ENCODE peak calls at places on chromosomes 1 and 21, in seven cellular contexts. N is fibroblast of mammary gland, T is prostate gland, K is A673, H is ovary, I is psoas muscle, J is GM12878. L is an unnamed sample.

GRCh38 chr1:13783551-13783950 is 83.6 kb downstream of the PRDM2 start:
- DNase-seq in K (peak), I (no peak), J (no peak), T (no peak), H (no peak), N (peak), L (no peak)

GRCh38 chr1:43585596-43585995 is 54.9 kb downstream of the PTPRF start:
- DNase-seq in K (no peak), N (no peak), H (no peak), J (no peak), I (no peak), T (no peak), L (no peak)

GRCh38 chr1:227748496-227749182 is 13.4 kb downstream of the SNAP47 start:
- DNase-seq in T (no peak), I (no peak), J (no peak), N (peak), H (peak), K (no peak), L (no peak)

GRCh38 chr21:33940846-33941245 is 25.2 kb upstream of the ATP5PO start:
- DNase-seq in N (peak), K (no peak), J (no peak), I (no peak), T (no peak), H (no peak), L (no peak)

GRCh38 chr1:225689882-225690459 is 37.0 kb upstream of the ENAH start:
- DNase-seq in I (no peak), K (no peak), J (no peak), H (no peak), T (no peak), N (peak), L (no peak)

GRCh38 chr1:159008744-159009188 is 941 bp upstream of the IFI16 start:
- DNase-seq in N (peak), J (peak), H (no peak), T (no peak), K (no peak), I (no peak), L (no peak)

GRCh38 chr1:58649555-58649954 is 50.3 kb downstream of the MYSM1 start:
- DNase-seq in J (no peak), H (peak), K (peak), T (no peak), N (no peak), I (no peak), L (no peak)

GRCh38 chr1:205283270-205284147 is 38.0 kb downstream of the NUAK2 start:
- DNase-seq in H (no peak), I (no peak), K (no peak), T (no peak), J (no peak), N (no peak), L (no peak)

GRCh38 chr1:239947789-239948188 is 143.9 kb upstream of the FMN2 start:
- DNase-seq in N (peak), H (no peak), J (no peak), I (no peak), T (no peak), K (no peak), L (no peak)

DNA sequence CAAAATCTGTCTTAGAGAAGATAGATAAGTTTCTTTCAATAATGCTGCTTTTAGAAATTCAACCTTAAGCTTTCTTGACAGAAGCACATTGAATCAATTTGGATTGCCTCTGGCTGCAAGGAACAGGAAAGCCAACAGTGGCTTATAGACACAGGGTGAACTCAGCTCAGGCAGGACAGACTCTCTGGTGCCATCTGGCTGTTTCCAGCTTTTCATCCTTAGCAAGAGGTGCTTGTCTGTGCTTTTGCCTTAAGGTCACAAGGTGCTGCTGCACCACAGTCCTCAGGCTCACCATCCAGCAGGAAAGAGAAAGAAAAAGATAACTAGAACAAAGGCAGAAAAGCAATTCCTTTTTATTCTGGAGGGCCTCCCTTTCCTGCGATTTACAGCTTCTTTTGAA is 93.7 kb upstream of the ETS2 start:
- DNase-seq in K (peak), J (no peak), H (no peak), T (peak), N (peak), I (no peak), L (peak)
- TF ChIP-seq CTCF in K (peak), J (peak), H (no peak), T (peak), N (peak), I (peak), L (peak)

GRCh38 chr21:44583800-44584147 is 3.4 kb upstream of the KRTAP10-5 start:
- DNase-seq in J (no peak), H (no peak), I (no peak), N (no peak), T (no peak), K (no peak), L (no peak)
- TF ChIP-seq CTCF in J (no peak), H (no peak), I (no peak), N (no peak), T (no peak), K (no peak), L (no peak)

GRCh38 chr1:6393400-6394187 is at the start of gene ACOT7:
- DNase-seq in T (peak), H (peak), K (peak), J (peak), N (peak), I (peak), L (peak)
- TF ChIP-seq CTCF in T (peak), H (no peak), K (peak), J (no peak), N (peak), I (no peak), L (peak)

GRCh38 chr21:45640888-45641479 is 2.5 kb upstream of the PCBP3 start:
- DNase-seq in N (peak), H (peak), I (no peak), J (peak), T (no peak), K (peak), L (no peak)
- TF ChIP-seq CTCF in N (peak), H (no peak), I (no peak), J (peak), T (no peak), K (no peak), L (peak)

DNA sequence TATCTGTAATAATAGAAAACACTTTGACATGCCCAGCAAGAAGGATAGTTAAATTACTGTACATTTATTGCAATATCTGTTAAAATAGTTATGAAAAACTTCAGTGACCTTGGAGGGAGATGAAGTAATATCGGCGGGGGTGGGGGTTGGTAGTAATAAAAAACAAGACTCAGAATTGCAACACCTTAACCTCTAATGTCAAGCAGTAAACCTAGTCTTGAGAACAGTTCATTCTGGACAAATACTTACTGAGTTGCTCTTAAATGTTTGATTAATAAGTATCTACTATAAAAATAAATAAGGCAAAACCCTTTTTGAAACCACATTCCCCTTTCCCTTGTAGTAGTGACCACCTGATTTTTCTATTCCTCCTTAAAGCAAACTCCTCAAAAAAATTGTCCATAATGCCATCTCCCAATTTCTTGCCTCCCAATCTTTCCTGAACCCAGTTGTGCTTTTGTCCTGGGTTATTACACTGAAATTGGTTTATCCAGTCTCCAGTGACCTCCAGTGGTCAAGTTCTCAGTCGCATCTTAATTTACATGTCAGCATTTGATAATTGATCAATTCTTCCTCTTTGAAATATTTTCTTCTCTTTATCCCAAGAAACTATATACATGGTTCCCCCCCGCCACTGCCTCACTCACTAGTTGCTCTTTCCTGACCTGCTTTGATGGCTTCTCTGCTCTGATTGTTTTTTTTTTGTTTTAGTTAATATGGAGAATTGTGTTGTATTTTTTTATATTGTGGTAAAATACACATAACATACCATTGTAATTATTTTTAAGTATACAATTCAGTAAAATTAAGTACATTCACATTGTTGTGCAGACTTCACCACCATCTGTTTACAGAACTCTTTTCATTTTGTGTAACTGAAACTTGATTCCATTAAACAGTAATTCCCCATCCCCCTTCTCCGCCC is 36.8 kb downstream of the RAP1A start:
- DNase-seq in K (peak), T (peak), I (no peak), N (peak), H (no peak), J (no peak), L (peak)
- TF ChIP-seq CTCF in K (peak), T (peak), I (peak), N (peak), H (no peak), J (peak), L (peak)

GRCh38 chr1:37150986-37151385 is 116.7 kb upstream of the GRIK3 start:
- DNase-seq in K (no peak), N (no peak), J (no peak), I (no peak), H (no peak), T (no peak), L (no peak)

GRCh38 chr1:37151789-37152188 is 117.5 kb upstream of the GRIK3 start:
- DNase-seq in T (no peak), H (no peak), J (no peak), K (no peak), I (peak), N (no peak), L (no peak)

GRCh38 chr1:37147906-37148305 is 113.6 kb upstream of the GRIK3 start:
- DNase-seq in H (no peak), J (no peak), K (no peak), I (no peak), T (no peak), N (no peak), L (no peak)

GRCh38 chr1:37147397-37147831 is 113.1 kb upstream of the GRIK3 start:
- DNase-seq in I (no peak), K (no peak), T (no peak), J (no peak), N (no peak), H (no peak), L (no peak)

DNA sequence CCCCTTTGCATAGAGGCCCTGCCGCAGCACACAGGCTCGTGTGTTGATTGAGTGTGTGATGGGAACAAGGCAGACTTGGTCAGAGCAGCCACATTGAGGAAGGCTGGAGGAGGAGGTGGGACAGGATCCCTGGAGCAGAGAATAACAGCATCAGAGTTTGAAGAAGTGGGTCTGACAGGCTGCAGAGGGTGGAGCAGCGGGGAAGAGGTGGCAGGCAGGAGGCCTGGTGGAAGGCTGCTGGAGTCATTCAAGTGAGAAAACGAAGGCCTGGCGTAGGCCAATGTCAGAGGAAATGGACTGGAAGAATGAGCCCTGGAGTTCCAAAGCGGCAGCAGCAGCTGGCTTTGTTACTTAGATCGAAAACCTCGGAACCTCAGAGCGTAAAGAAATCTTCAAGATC is 115.0 kb upstream of the GRIK3 start:
- DNase-seq in K (no peak), T (no peak), H (no peak), N (no peak), I (no peak), J (no peak), L (no peak)
- TF ChIP-seq CTCF in K (no peak), T (no peak), H (no peak), N (no peak), I (no peak), J (no peak), L (no peak)

GRCh38 chr1:83860506-83861221 is 138.3 kb downstream of the TTLL7 start:
- DNase-seq in N (no peak), I (peak), H (peak), K (peak), T (peak), J (no peak), L (peak)
- TF ChIP-seq CTCF in N (no peak), I (peak), H (no peak), K (peak), T (peak), J (peak), L (peak)

GRCh38 chr21:42258885-42259407 is 40.0 kb downstream of the ABCG1 start:
- DNase-seq in I (peak), N (no peak), T (no peak), J (no peak), H (no peak), K (no peak), L (no peak)
- TF ChIP-seq CTCF in I (no peak), N (no peak), T (no peak), J (no peak), H (no peak), K (peak), L (peak)

GRCh38 chr1:235515844-235516512 is 11.7 kb upstream of the B3GALNT2 start:
- DNase-seq in H (no peak), N (no peak), J (no peak), K (no peak), T (no peak), I (no peak), L (no peak)

GRCh38 chr1:235516862-235517446 is 12.7 kb upstream of the B3GALNT2 start:
- DNase-seq in I (no peak), K (no peak), N (no peak), H (no peak), J (no peak), T (no peak), L (no peak)

GRCh38 chr1:235513495-235514366 is 9.5 kb upstream of the B3GALNT2 start:
- DNase-seq in N (peak), H (no peak), K (peak), T (peak), J (no peak), I (no peak), L (peak)

GRCh38 chr1:235507623-235508022 is 3.4 kb upstream of the B3GALNT2 start:
- DNase-seq in T (no peak), K (no peak), J (no peak), N (no peak), H (no peak), I (no peak), L (no peak)

DNA sequence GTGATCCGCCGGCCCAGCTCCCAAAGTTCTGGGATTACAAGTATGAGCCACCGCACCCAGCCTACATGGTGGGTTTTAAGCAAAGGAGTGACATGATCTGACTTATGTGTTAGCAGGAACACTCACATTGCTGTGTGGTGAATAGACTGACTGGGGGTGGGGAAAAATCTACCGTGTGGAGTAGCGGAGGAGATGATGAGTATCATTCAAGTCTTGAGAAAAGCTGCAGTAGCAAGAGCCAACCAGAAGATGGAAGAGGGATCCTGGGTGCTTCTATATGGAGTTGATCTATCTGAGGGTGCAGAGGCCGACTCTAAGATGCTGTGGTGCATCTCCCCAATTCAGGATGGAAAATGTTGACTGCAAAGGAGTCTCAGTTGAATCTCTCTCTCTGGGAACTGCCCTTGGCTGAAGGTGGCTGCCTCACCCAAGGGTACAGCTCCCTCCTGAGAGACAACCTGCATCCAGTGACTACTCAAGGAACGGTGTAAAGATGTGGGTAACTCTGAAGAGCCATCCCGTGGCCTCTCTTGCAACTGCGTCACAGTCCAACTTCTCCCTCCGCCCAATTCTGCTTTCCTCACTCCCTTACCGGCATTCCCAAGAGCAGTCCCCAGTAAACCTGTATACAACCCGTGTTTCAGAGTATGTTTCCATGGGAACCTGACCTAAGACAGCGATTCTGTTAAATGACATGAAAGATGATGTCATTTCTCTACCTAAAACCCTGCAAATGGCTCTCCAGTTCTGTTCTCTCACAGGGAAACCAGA is 7.4 kb upstream of the B3GALNT2 start:
- DNase-seq in H (no peak), I (no peak), K (peak), N (peak), T (no peak), J (no peak), L (no peak)
- TF ChIP-seq CTCF in H (no peak), I (no peak), K (peak), N (peak), T (no peak), J (no peak), L (peak)

DNA sequence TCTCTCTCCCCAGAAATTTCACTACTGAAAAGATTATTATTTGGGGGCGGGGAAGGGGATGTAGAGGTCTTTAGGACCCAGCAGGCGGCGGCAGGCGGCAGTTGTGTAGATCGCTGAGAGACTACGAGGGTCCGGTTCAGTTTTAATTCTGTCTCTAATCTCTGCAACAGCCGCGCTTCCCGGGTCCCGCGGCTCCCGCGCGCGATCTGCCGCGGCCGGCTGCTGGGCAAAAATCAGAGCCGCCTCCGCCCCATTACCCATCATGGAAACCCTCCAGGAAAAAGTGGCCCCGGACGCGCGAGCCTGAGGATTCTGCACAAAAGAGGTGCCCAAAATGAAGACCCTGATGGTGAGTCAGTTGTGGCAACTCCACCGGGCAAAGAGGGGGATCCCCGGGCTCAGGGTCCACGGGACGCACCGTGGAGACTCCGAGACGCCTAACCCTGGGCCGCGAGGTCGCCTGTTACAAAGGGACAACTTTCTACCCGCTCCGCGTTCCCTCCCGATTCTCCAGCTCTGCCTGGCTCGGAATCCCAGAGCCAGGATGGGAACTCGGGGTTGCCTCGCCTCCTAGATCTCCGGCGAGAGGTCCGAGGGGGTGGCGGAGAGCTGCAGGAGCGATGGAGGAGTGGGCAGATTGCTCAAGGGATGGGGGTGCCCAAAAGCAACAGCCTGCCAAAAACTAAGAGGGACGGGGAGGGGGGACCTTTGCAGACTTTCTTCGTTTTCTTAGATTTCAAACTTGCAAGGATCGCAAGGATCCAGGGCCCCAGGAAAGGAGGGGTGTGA is at the start of gene ST6GALNAC5:
- DNase-seq in T (no peak), J (no peak), K (peak), I (peak), H (peak), N (peak), L (peak)
- TF ChIP-seq CTCF in T (no peak), J (no peak), K (no peak), I (no peak), H (no peak), N (no peak), L (peak)

L was measured in neural crest cell.